ENCODE peak calls at places on chromosomes 5 and 9, in ten cellular contexts. V is prostate gland, T is stomach, I is epithelial cell of esophagus, R is foreskin fibroblast, O is coronary artery, X is HFF-Myc, J is psoas muscle, Z is A549, U is pancreas. E is an unnamed sample.

GRCh38 chr9:73148447-73148937 is 3.2 kb upstream of the ANXA1 start:
- DNase-seq in I (peak), X (no peak), O (no peak), J (no peak), V (no peak), U (no peak), R (no peak), Z (no peak), T (no peak), E (peak)

GRCh38 chr9:450057-450456 is 235.4 kb downstream of the DOCK8 start:
- DNase-seq in J (no peak), X (no peak), V (no peak), I (peak), U (no peak), O (no peak), T (no peak), Z (no peak), R (no peak), E (no peak)

GRCh38 chr5:1343931-1344901 is 683 bp downstream of the CLPTM1L start:
- DNase-seq in V (no peak), T (no peak), U (no peak), I (peak), X (no peak), O (no peak), J (no peak), Z (no peak), R (no peak), E (no peak)

GRCh38 chr9:35111006-35111933 is 4.4 kb downstream of the ATOSB start:
- DNase-seq in U (peak), T (peak), V (peak), I (peak), R (peak), Z (peak), J (peak), O (peak), X (peak), E (peak)

GRCh38 chr9:129726322-129727160 is 26.3 kb downstream of the PTGES start:
- DNase-seq in O (no peak), V (peak), T (peak), Z (peak), I (peak), R (peak), J (peak), U (peak), X (peak), E (peak)

GRCh38 chr5:83547156-83547555 is 75.6 kb downstream of the VCAN start:
- DNase-seq in X (no peak), I (no peak), T (no peak), R (no peak), Z (no peak), O (no peak), V (no peak), J (no peak), U (no peak), E (peak)

GRCh38 chr9:26975728-26976707 is 19.8 kb downstream of the IFT74 start:
- DNase-seq in U (no peak), I (peak), V (no peak), R (peak), O (no peak), X (no peak), T (peak), Z (peak), J (no peak), E (peak)

GRCh38 chr5:36877667-36878420 is 1.3 kb downstream of the NIPBL start:
- DNase-seq in O (no peak), Z (peak), J (no peak), R (peak), T (no peak), I (peak), X (no peak), V (no peak), U (no peak), E (peak)

GRCh38 chr9:131180454-131180853 is 55.1 kb downstream of the NUP214 start:
- DNase-seq in U (no peak), V (no peak), O (no peak), X (no peak), Z (no peak), J (no peak), I (no peak), T (no peak), R (peak), E (peak)

GRCh38 chr9:134591082-134591571 is 50.5 kb upstream of the COL5A1 start:
- DNase-seq in O (peak), R (no peak), U (no peak), T (no peak), J (no peak), V (no peak), I (no peak), X (no peak), Z (no peak), E (peak)

GRCh38 chr9:113350338-113350672 is 964 bp downstream of the BSPRY start:
- DNase-seq in O (peak), J (no peak), X (no peak), Z (no peak), V (no peak), R (no peak), U (no peak), T (no peak), I (no peak), E (no peak)

GRCh38 chr9:2424564-2425153 is 196.9 kb upstream of the VLDLR start:
- DNase-seq in U (no peak), V (no peak), Z (no peak), X (no peak), J (no peak), T (no peak), I (no peak), R (no peak), O (no peak), E (peak)

GRCh38 chr5:14185336-14186131 is 42.4 kb downstream of the TRIO start:
- DNase-seq in V (no peak), R (peak), O (no peak), X (no peak), U (no peak), T (no peak), I (peak), Z (peak), J (peak), E (peak)

GRCh38 chr5:135318037-135318436 is 81.0 kb downstream of the MACROH2A1 start:
- DNase-seq in Z (no peak), R (no peak), I (no peak), U (no peak), J (no peak), O (no peak), X (no peak), V (no peak), T (peak), E (no peak)

GRCh38 chr5:35863159-35863558 is 6.5 kb downstream of the IL7R start:
- DNase-seq in O (no peak), U (no peak), V (peak), Z (no peak), X (no peak), J (no peak), T (no peak), I (peak), R (no peak), E (no peak)

GRCh38 chr9:97514531-97514930 is 13.1 kb downstream of the TMOD1 start:
- DNase-seq in R (no peak), T (no peak), X (no peak), U (no peak), J (peak), O (no peak), Z (no peak), I (no peak), V (no peak), E (no peak)

GRCh38 chr5:115369430-115370144 is 73.1 kb upstream of the CCDC112 start:
- DNase-seq in R (no peak), O (no peak), Z (no peak), U (no peak), X (no peak), J (no peak), V (no peak), I (no peak), T (no peak), E (no peak)

GRCh38 chr9:109868722-109869121 is 88.7 kb downstream of the PALM2AKAP2 start:
- DNase-seq in R (no peak), X (no peak), I (no peak), O (no peak), J (no peak), U (no peak), V (no peak), Z (no peak), T (no peak), E (no peak)

GRCh38 chr5:102762828-102763227 is 7.7 kb downstream of the PAM start:
- DNase-seq in U (no peak), Z (no peak), T (no peak), O (no peak), X (no peak), J (no peak), V (no peak), I (peak), R (no peak), E (no peak)

GRCh38 chr9:96100385-96100978 is 201.5 kb downstream of the HSD17B3 start:
- DNase-seq in R (no peak), V (no peak), U (no peak), X (no peak), T (no peak), I (no peak), J (no peak), Z (no peak), O (no peak), E (no peak)

GRCh38 chr5:59766394-59766793 is 127.1 kb downstream of the PDE4D start:
- DNase-seq in I (peak), V (peak), X (no peak), O (no peak), U (peak), J (no peak), R (no peak), T (peak), Z (peak), E (no peak)

GRCh38 chr5:139636975-139637408 is 11.2 kb upstream of the CXXC5 start:
- DNase-seq in I (peak), J (no peak), T (no peak), X (no peak), O (no peak), V (no peak), Z (no peak), U (no peak), R (no peak), E (no peak)

GRCh38 chr5:11801061-11801460 is 103.2 kb downstream of the CTNND2 start:
- DNase-seq in X (no peak), R (no peak), Z (no peak), U (no peak), O (no peak), T (no peak), V (no peak), I (peak), J (no peak), E (no peak)

GRCh38 chr5:80192507-80193241 is 63.2 kb downstream of the SERINC5 start:
- DNase-seq in O (no peak), I (no peak), V (no peak), J (peak), Z (peak), T (no peak), U (no peak), X (no peak), R (peak), E (peak)

GRCh38 chr5:178207183-178207916 is 3.0 kb downstream of the HNRNPAB start:
- DNase-seq in R (no peak), I (peak), Z (peak), T (peak), V (peak), X (no peak), U (peak), J (no peak), O (peak), E (peak)

GRCh38 chr5:154524181-154524580 is 46.2 kb upstream of the HAND1 start:
- DNase-seq in Z (no peak), V (no peak), U (no peak), T (no peak), I (no peak), X (no peak), O (no peak), R (no peak), J (no peak), E (no peak)

GRCh38 chr5:96024683-96025475 is 63.2 kb upstream of the ELL2 start:
- DNase-seq in X (no peak), I (peak), T (no peak), U (no peak), J (no peak), Z (no peak), V (no peak), R (no peak), O (no peak), E (no peak)

GRCh38 chr5:100553209-100553608 is 18.0 kb downstream of the FAM174A start:
- DNase-seq in V (no peak), U (no peak), I (no peak), X (peak), T (no peak), O (no peak), Z (no peak), R (peak), J (no peak), E (no peak)

GRCh38 chr5:172868924-172869565 is 35.0 kb downstream of the ERGIC1 start:
- DNase-seq in O (peak), T (peak), X (no peak), J (peak), V (peak), Z (peak), R (peak), I (peak), U (peak), E (peak)

GRCh38 chr9:112764837-112765236 is 14.3 kb downstream of the SNX30 start:
- DNase-seq in R (no peak), V (no peak), T (no peak), O (no peak), I (no peak), J (no peak), Z (no peak), X (no peak), U (peak), E (no peak)

GRCh38 chr5:73307645-73308346 is 134.8 kb downstream of the TMEM174 start:
- DNase-seq in O (no peak), Z (no peak), I (no peak), J (no peak), X (no peak), U (no peak), T (no peak), R (no peak), V (no peak), E (no peak)

GRCh38 chr5:146828385-146828784 is 50.2 kb downstream of the PPP2R2B start:
- DNase-seq in U (no peak), R (no peak), J (no peak), X (no peak), O (no peak), I (no peak), T (no peak), Z (no peak), V (no peak), E (no peak)

GRCh38 chr5:153515269-153515668 is 24.8 kb downstream of the GRIA1 start:
- DNase-seq in V (no peak), O (no peak), R (peak), T (no peak), U (no peak), J (no peak), I (no peak), Z (no peak), X (no peak), E (peak)

GRCh38 chr9:76593011-76593347 is 134.0 kb downstream of the GCNT1 start:
- DNase-seq in J (no peak), U (no peak), R (no peak), T (no peak), V (no peak), Z (no peak), X (no peak), I (no peak), O (no peak), E (no peak)
- H3K4me3 ChIP-seq in J (no peak), U (no peak), R (no peak), T (no peak), V (no peak), Z (no peak), X (no peak), I (no peak), O (no peak), E (no peak)

GRCh38 chr5:65895891-65896290 is 30.5 kb upstream of the ERBIN start:
- DNase-seq in V (no peak), T (no peak), Z (no peak), X (no peak), R (no peak), O (no peak), J (no peak), U (no peak), I (no peak), E (no peak)

GRCh38 chr5:65892801-65893200 is 33.6 kb upstream of the ERBIN start:
- DNase-seq in Z (no peak), J (no peak), O (no peak), I (peak), V (no peak), R (no peak), X (no peak), T (no peak), U (no peak), E (no peak)

DNA sequence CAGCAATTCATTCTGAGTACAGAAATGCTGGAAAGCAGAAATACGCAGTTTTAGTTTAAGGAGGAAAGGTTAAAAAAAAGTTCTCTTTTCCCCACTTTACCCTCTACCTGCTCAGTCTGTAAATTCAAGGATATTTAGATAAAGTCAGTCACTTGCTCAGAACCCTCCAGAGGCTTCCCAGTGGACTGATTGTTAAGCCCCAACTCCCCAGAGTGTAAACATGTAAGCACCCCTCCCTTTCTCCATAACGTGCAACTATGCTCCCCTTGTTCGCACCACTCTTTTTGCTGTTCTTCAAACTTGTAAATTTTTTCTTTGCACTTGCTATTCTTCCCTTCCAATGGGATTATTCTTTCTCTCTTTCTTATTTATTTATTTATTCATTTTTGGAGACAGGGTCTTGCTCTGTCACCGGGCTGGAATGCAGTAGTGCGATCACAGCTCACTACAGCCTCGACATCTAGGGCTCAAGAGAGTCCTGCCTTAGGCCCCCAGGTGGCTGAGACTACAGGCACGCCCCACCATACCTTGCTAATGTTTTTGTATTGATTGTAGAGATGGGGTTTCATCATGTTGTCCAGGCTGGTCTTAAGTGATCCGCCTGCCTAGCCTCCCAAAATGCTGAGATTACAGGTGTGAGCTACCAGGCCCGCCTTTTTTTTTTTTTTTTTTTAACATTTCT is 32.5 kb upstream of the ERBIN start:
- DNase-seq in R (no peak), U (no peak), O (no peak), X (no peak), I (no peak), V (no peak), T (no peak), Z (no peak), J (no peak), E (no peak)
- TF ChIP-seq CTCF in R (no peak), U (no peak), O (no peak), X (no peak), I (no peak), V (no peak), T (no peak), Z (no peak), J (no peak), E (no peak)

GRCh38 chr9:110911659-110912473 is 126.4 kb downstream of the LPAR1 start:
- DNase-seq in J (no peak), V (no peak), Z (peak), X (no peak), I (peak), T (no peak), U (no peak), R (no peak), O (no peak), E (peak)
- H3K4me3 ChIP-seq in J (no peak), V (no peak), Z (peak), X (no peak), I (no peak), T (no peak), U (no peak), R (no peak), O (peak), E (no peak)

GRCh38 chr9:123364241-123364824 is 8.3 kb downstream of the CRB2 start:
- DNase-seq in I (no peak), Z (no peak), O (no peak), J (no peak), X (no peak), V (no peak), R (no peak), U (no peak), T (no peak), E (peak)

GRCh38 chr9:123365881-123366528 is 10.0 kb downstream of the CRB2 start:
- DNase-seq in V (no peak), J (no peak), Z (no peak), I (no peak), T (no peak), O (no peak), R (no peak), U (no peak), X (no peak), E (no peak)

GRCh38 chr9:123368023-123368422 is 12.0 kb downstream of the CRB2 start:
- DNase-seq in Z (no peak), O (no peak), X (no peak), R (no peak), J (no peak), V (no peak), T (no peak), I (no peak), U (no peak), E (no peak)

GRCh38 chr9:123362856-123363255 is 6.9 kb downstream of the CRB2 start:
- DNase-seq in V (no peak), U (no peak), J (no peak), I (no peak), T (no peak), R (no peak), O (no peak), X (no peak), Z (no peak), E (no peak)

GRCh38 chr9:123365287-123365880 is 9.4 kb downstream of the CRB2 start:
- DNase-seq in T (no peak), Z (peak), V (no peak), J (no peak), I (no peak), R (no peak), O (no peak), U (no peak), X (no peak), E (no peak)
- TF ChIP-seq CTCF in T (no peak), Z (no peak), V (no peak), J (no peak), I (peak), R (no peak), O (no peak), U (no peak), X (peak), E (peak)